ENCODE peak calls at places on chromosomes 5 and 9, in seven cellular contexts. F is HTR-8/SVneo, U is hepatocyte, G is M059J, K is heart left ventricle, Q is HT1080, R is NCI-H2171. C is an unnamed sample.

GRCh38 chr5:16619136-16619535 is 2.3 kb upstream of the RETREG1 start:
- DNase-seq in R (no peak), K (no peak), G (no peak), U (no peak), Q (no peak), F (no peak), C (no peak)

GRCh38 chr5:132525299-132525724 is 18.0 kb downstream of the IL5 start:
- DNase-seq in U (no peak), R (no peak), G (no peak), K (no peak), F (no peak), Q (no peak), C (no peak)

GRCh38 chr5:160083012-160083436 is 36.2 kb downstream of the PWWP2A start:
- DNase-seq in R (no peak), F (peak), U (no peak), Q (peak), G (peak), K (no peak), C (no peak)

GRCh38 chr9:135501261-135502167 is 1.0 kb downstream of the MRPS2 start:
- DNase-seq in F (peak), U (no peak), R (no peak), K (no peak), Q (no peak), G (no peak), C (no peak)

GRCh38 chr5:160506006-160507004 is 84.7 kb downstream of the PTTG1 start:
- DNase-seq in R (no peak), G (peak), Q (no peak), F (no peak), U (peak), K (peak), C (peak)

GRCh38 chr9:119974026-119974425 is 604.8 kb upstream of the BRINP1 start:
- DNase-seq in G (no peak), U (no peak), K (no peak), Q (no peak), R (no peak), F (no peak), C (no peak)

GRCh38 chr5:175823731-175824525 is 47.5 kb upstream of the CPLX2 start:
- DNase-seq in K (no peak), G (no peak), U (no peak), F (no peak), R (peak), Q (no peak), C (no peak)

GRCh38 chr5:140690376-140690932 is 716 bp downstream of the HARS1 start:
- DNase-seq in U (peak), Q (no peak), F (no peak), G (peak), K (no peak), R (no peak), C (no peak)

GRCh38 chr9:82891321-82891720 is 171.6 kb downstream of the RASEF start:
- DNase-seq in R (no peak), U (no peak), G (peak), F (no peak), K (no peak), Q (peak), C (no peak)

GRCh38 chr5:81782811-81783210 is 31.9 kb upstream of the SSBP2 start:
- DNase-seq in F (no peak), U (no peak), Q (peak), R (no peak), G (peak), K (no peak), C (no peak)

GRCh38 chr5:52799358-52799982 is 11.8 kb downstream of the ITGA1 start:
- DNase-seq in R (no peak), F (peak), U (peak), K (peak), Q (peak), G (peak), C (no peak)

GRCh38 chr5:157651623-157652376 is 438 bp downstream of the SOX30 start:
- DNase-seq in K (peak), R (no peak), G (no peak), F (no peak), Q (no peak), U (no peak), C (peak)

GRCh38 chr5:35438288-35438687 is 179.4 kb upstream of the SPEF2 start:
- DNase-seq in Q (peak), K (no peak), F (no peak), R (no peak), U (no peak), G (peak), C (no peak)

GRCh38 chr5:159099049-159099760 is 511 bp downstream of the EBF1 start:
- DNase-seq in G (peak), R (no peak), Q (peak), U (peak), F (no peak), K (no peak), C (peak)

GRCh38 chr5:17438027-17438426 is 60.0 kb upstream of the TAF11L2 start:
- DNase-seq in K (no peak), R (no peak), Q (no peak), G (no peak), F (no peak), U (no peak), C (no peak)

GRCh38 chr5:34411470-34412346 is 244.4 kb upstream of the RAI14 start:
- DNase-seq in G (no peak), Q (no peak), F (no peak), R (peak), K (peak), U (no peak), C (no peak)

GRCh38 chr9:109192732-109193361 is 25.8 kb upstream of the FRRS1L start:
- DNase-seq in K (no peak), U (peak), G (peak), R (no peak), Q (peak), F (no peak), C (no peak)

GRCh38 chr5:142491679-142492078 is 166.9 kb upstream of the SPRY4 start:
- DNase-seq in Q (no peak), G (no peak), F (no peak), K (no peak), U (no peak), R (no peak), C (no peak)

GRCh38 chr9:69885474-69885929 is 64.9 kb downstream of the CFAP95 start:
- DNase-seq in U (no peak), Q (peak), G (peak), R (no peak), F (peak), K (no peak), C (no peak)

GRCh38 chr9:1050125-1050895 is at the start of gene DMRT2:
- DNase-seq in F (no peak), G (peak), R (peak), U (no peak), Q (no peak), K (peak), C (no peak)

GRCh38 chr5:162768962-162769464 is 668.4 kb upstream of the CCNG1 start:
- DNase-seq in R (peak), K (no peak), Q (no peak), F (no peak), U (no peak), G (no peak), C (no peak)

GRCh38 chr5:150434502-150434901 is 15.0 kb downstream of the RPS14 start:
- DNase-seq in K (no peak), G (peak), Q (no peak), R (no peak), F (peak), U (peak), C (no peak)

GRCh38 chr9:91966503-91966902 is 16.5 kb upstream of the ROR2 start:
- DNase-seq in F (no peak), R (no peak), Q (no peak), U (no peak), K (no peak), G (no peak), C (no peak)

GRCh38 chr5:120152472-120152871 is 311.6 kb upstream of the PRR16 start:
- DNase-seq in G (peak), Q (peak), U (no peak), F (peak), R (no peak), K (no peak), C (no peak)

GRCh38 chr5:154479160-154479943 is 1.3 kb upstream of the HAND1 start:
- DNase-seq in Q (no peak), F (no peak), G (no peak), U (no peak), K (no peak), R (no peak), C (no peak)

GRCh38 chr5:111730659-111731382 is 26.2 kb downstream of the NREP start:
- DNase-seq in G (no peak), F (no peak), R (no peak), U (no peak), K (no peak), Q (no peak), C (no peak)

C was measured in stimulated activated naive CD4-positive, alpha-beta T cell treated with Interleukin-2 at 50 U/mL for 16 hours.